ENCODE peak calls at places on chromosome 2, in eight cellular contexts. One of them, this sample, is unnamed.

GRCh38 chr2:219331560-219332213 is 857 bp downstream of the RESP18 start:
- DNase-seq in adrenal gland: peak
- DNase-seq in Daoy: peak
- DNase-seq in nephron progenitor cell: peak
- DNase-seq in T-cell: no peak
- DNase-seq in ureter: no peak
- DNase-seq in activated naive CD4-positive, alpha-beta T cell treated with Interleukin-2 at 50 U/mL for 16 hours: peak
- DNase-seq in fibroblast of the aortic adventitia: peak
- DNase-seq in this sample: peak

GRCh38 chr2:226730487-226730886 is 69.1 kb downstream of the IRS1 start:
- DNase-seq in activated naive CD4-positive, alpha-beta T cell treated with Interleukin-2 at 50 U/mL for 16 hours: no peak
- DNase-seq in nephron progenitor cell: no peak
- DNase-seq in adrenal gland: peak
- DNase-seq in fibroblast of the aortic adventitia: peak
- DNase-seq in Daoy: no peak
- DNase-seq in T-cell: no peak
- DNase-seq in ureter: no peak
- DNase-seq in this sample: peak

GRCh38 chr2:163155279-163155883 is 316.8 kb upstream of the KCNH7 start:
- DNase-seq in nephron progenitor cell: peak
- DNase-seq in adrenal gland: no peak
- DNase-seq in activated naive CD4-positive, alpha-beta T cell treated with Interleukin-2 at 50 U/mL for 16 hours: no peak
- DNase-seq in Daoy: peak
- DNase-seq in ureter: no peak
- DNase-seq in fibroblast of the aortic adventitia: peak
- DNase-seq in T-cell: no peak
- DNase-seq in this sample: no peak

GRCh38 chr2:72837171-72837570 is 11.3 kb upstream of the EXOC6B start:
- DNase-seq in T-cell: no peak
- DNase-seq in activated naive CD4-positive, alpha-beta T cell treated with Interleukin-2 at 50 U/mL for 16 hours: no peak
- DNase-seq in nephron progenitor cell: no peak
- DNase-seq in ureter: no peak
- DNase-seq in adrenal gland: peak
- DNase-seq in Daoy: peak
- DNase-seq in fibroblast of the aortic adventitia: peak
- DNase-seq in this sample: no peak

GRCh38 chr2:120910069-120910468 is 174.4 kb downstream of the GLI2 start:
- DNase-seq in adrenal gland: no peak
- DNase-seq in activated naive CD4-positive, alpha-beta T cell treated with Interleukin-2 at 50 U/mL for 16 hours: no peak
- DNase-seq in fibroblast of the aortic adventitia: no peak
- DNase-seq in Daoy: no peak
- DNase-seq in T-cell: no peak
- DNase-seq in nephron progenitor cell: no peak
- DNase-seq in ureter: no peak
- DNase-seq in this sample: no peak

GRCh38 chr2:169065864-169066507 is 3.4 kb upstream of the DHRS9 start:
- DNase-seq in nephron progenitor cell: no peak
- DNase-seq in Daoy: no peak
- DNase-seq in ureter: no peak
- DNase-seq in activated naive CD4-positive, alpha-beta T cell treated with Interleukin-2 at 50 U/mL for 16 hours: no peak
- DNase-seq in fibroblast of the aortic adventitia: peak
- DNase-seq in T-cell: no peak
- DNase-seq in adrenal gland: no peak
- DNase-seq in this sample: no peak

GRCh38 chr2:105454801-105455485 is 56.1 kb upstream of the FHL2 start:
- DNase-seq in T-cell: no peak
- DNase-seq in Daoy: peak
- DNase-seq in ureter: peak
- DNase-seq in fibroblast of the aortic adventitia: peak
- DNase-seq in adrenal gland: peak
- DNase-seq in activated naive CD4-positive, alpha-beta T cell treated with Interleukin-2 at 50 U/mL for 16 hours: no peak
- DNase-seq in nephron progenitor cell: no peak
- DNase-seq in this sample: no peak

GRCh38 chr2:27551514-27551913 is 31.3 kb upstream of the ZNF512 start:
- DNase-seq in nephron progenitor cell: no peak
- DNase-seq in Daoy: no peak
- DNase-seq in T-cell: no peak
- DNase-seq in ureter: no peak
- DNase-seq in fibroblast of the aortic adventitia: no peak
- DNase-seq in activated naive CD4-positive, alpha-beta T cell treated with Interleukin-2 at 50 U/mL for 16 hours: no peak
- DNase-seq in adrenal gland: no peak
- DNase-seq in this sample: no peak

GRCh38 chr2:69997296-69998184 is 36.1 kb upstream of the ASPRV1 start:
- DNase-seq in Daoy: peak
- DNase-seq in activated naive CD4-positive, alpha-beta T cell treated with Interleukin-2 at 50 U/mL for 16 hours: no peak
- DNase-seq in nephron progenitor cell: no peak
- DNase-seq in adrenal gland: peak
- DNase-seq in ureter: no peak
- DNase-seq in fibroblast of the aortic adventitia: no peak
- DNase-seq in T-cell: no peak
- DNase-seq in this sample: peak

GRCh38 chr2:133389569-133389968 is 178.7 kb downstream of the NCKAP5 start:
- DNase-seq in T-cell: no peak
- DNase-seq in Daoy: no peak
- DNase-seq in adrenal gland: no peak
- DNase-seq in fibroblast of the aortic adventitia: no peak
- DNase-seq in ureter: no peak
- DNase-seq in nephron progenitor cell: no peak
- DNase-seq in activated naive CD4-positive, alpha-beta T cell treated with Interleukin-2 at 50 U/mL for 16 hours: no peak
- DNase-seq in this sample: no peak

GRCh38 chr2:200354823-200355751 is 48.6 kb downstream of the SPATS2L start:
- DNase-seq in adrenal gland: no peak
- DNase-seq in T-cell: no peak
- DNase-seq in fibroblast of the aortic adventitia: no peak
- DNase-seq in Daoy: no peak
- DNase-seq in nephron progenitor cell: no peak
- DNase-seq in activated naive CD4-positive, alpha-beta T cell treated with Interleukin-2 at 50 U/mL for 16 hours: no peak
- DNase-seq in ureter: no peak
- DNase-seq in this sample: no peak

GRCh38 chr2:28356095-28356911 is 36.4 kb upstream of the FOSL2 start:
- DNase-seq in adrenal gland: peak
- DNase-seq in nephron progenitor cell: peak
- DNase-seq in activated naive CD4-positive, alpha-beta T cell treated with Interleukin-2 at 50 U/mL for 16 hours: no peak
- DNase-seq in ureter: peak
- DNase-seq in fibroblast of the aortic adventitia: peak
- DNase-seq in T-cell: no peak
- DNase-seq in Daoy: peak
- DNase-seq in this sample: peak

GRCh38 chr2:15927546-15928218 is 12.7 kb upstream of the MYCN start:
- DNase-seq in T-cell: no peak
- DNase-seq in nephron progenitor cell: no peak
- DNase-seq in fibroblast of the aortic adventitia: no peak
- DNase-seq in adrenal gland: no peak
- DNase-seq in activated naive CD4-positive, alpha-beta T cell treated with Interleukin-2 at 50 U/mL for 16 hours: no peak
- DNase-seq in ureter: no peak
- DNase-seq in Daoy: no peak
- DNase-seq in this sample: no peak

GRCh38 chr2:23460228-23460627 is 75.2 kb downstream of the KLHL29 start:
- DNase-seq in Daoy: peak
- DNase-seq in activated naive CD4-positive, alpha-beta T cell treated with Interleukin-2 at 50 U/mL for 16 hours: no peak
- DNase-seq in ureter: no peak
- DNase-seq in nephron progenitor cell: no peak
- DNase-seq in adrenal gland: no peak
- DNase-seq in T-cell: no peak
- DNase-seq in fibroblast of the aortic adventitia: peak
- DNase-seq in this sample: no peak

GRCh38 chr2:168192143-168192785 is 55.1 kb downstream of the STK39 start:
- DNase-seq in T-cell: no peak
- DNase-seq in nephron progenitor cell: no peak
- DNase-seq in activated naive CD4-positive, alpha-beta T cell treated with Interleukin-2 at 50 U/mL for 16 hours: no peak
- DNase-seq in adrenal gland: peak
- DNase-seq in fibroblast of the aortic adventitia: peak
- DNase-seq in Daoy: no peak
- DNase-seq in ureter: no peak
- DNase-seq in this sample: no peak

GRCh38 chr2:37934591-37935513 is 9.8 kb downstream of the RMDN2 start:
- DNase-seq in T-cell: no peak
- DNase-seq in activated naive CD4-positive, alpha-beta T cell treated with Interleukin-2 at 50 U/mL for 16 hours: no peak
- DNase-seq in ureter: no peak
- DNase-seq in fibroblast of the aortic adventitia: no peak
- DNase-seq in nephron progenitor cell: no peak
- DNase-seq in Daoy: no peak
- DNase-seq in adrenal gland: no peak
- DNase-seq in this sample: no peak

GRCh38 chr2:10064932-10065682 is 15.1 kb downstream of the CYS1 start:
- DNase-seq in Daoy: no peak
- DNase-seq in ureter: no peak
- DNase-seq in fibroblast of the aortic adventitia: no peak
- DNase-seq in adrenal gland: no peak
- DNase-seq in T-cell: no peak
- DNase-seq in nephron progenitor cell: no peak
- DNase-seq in activated naive CD4-positive, alpha-beta T cell treated with Interleukin-2 at 50 U/mL for 16 hours: no peak
- DNase-seq in this sample: peak

GRCh38 chr2:7620255-7620654 is 703.0 kb downstream of the RNF144A start:
- DNase-seq in ureter: no peak
- DNase-seq in nephron progenitor cell: no peak
- DNase-seq in T-cell: no peak
- DNase-seq in fibroblast of the aortic adventitia: no peak
- DNase-seq in adrenal gland: no peak
- DNase-seq in Daoy: no peak
- DNase-seq in activated naive CD4-positive, alpha-beta T cell treated with Interleukin-2 at 50 U/mL for 16 hours: no peak
- DNase-seq in this sample: no peak

GRCh38 chr2:79437416-79438281 is 75.2 kb upstream of the CTNNA2 start:
- DNase-seq in activated naive CD4-positive, alpha-beta T cell treated with Interleukin-2 at 50 U/mL for 16 hours: no peak
- DNase-seq in fibroblast of the aortic adventitia: no peak
- DNase-seq in Daoy: no peak
- DNase-seq in T-cell: no peak
- DNase-seq in nephron progenitor cell: peak
- DNase-seq in ureter: no peak
- DNase-seq in adrenal gland: no peak
- DNase-seq in this sample: no peak

GRCh38 chr2:126344498-126344897 is 311.5 kb upstream of the GYPC start:
- DNase-seq in fibroblast of the aortic adventitia: no peak
- DNase-seq in nephron progenitor cell: no peak
- DNase-seq in Daoy: no peak
- DNase-seq in activated naive CD4-positive, alpha-beta T cell treated with Interleukin-2 at 50 U/mL for 16 hours: no peak
- DNase-seq in adrenal gland: no peak
- DNase-seq in ureter: no peak
- DNase-seq in T-cell: no peak
- DNase-seq in this sample: no peak

GRCh38 chr2:28163028-28163427 is 229.6 kb upstream of the FOSL2 start:
- DNase-seq in T-cell: no peak
- DNase-seq in activated naive CD4-positive, alpha-beta T cell treated with Interleukin-2 at 50 U/mL for 16 hours: no peak
- DNase-seq in fibroblast of the aortic adventitia: no peak
- DNase-seq in Daoy: no peak
- DNase-seq in adrenal gland: no peak
- DNase-seq in ureter: no peak
- DNase-seq in nephron progenitor cell: no peak
- DNase-seq in this sample: no peak